ENCODE peak calls at places on chromosomes 7 and 10, in seven cellular contexts. One of them, this sample, is unnamed.

GRCh38 chr7:42947531-42947930 is 15.4 kb downstream of the MRPL32 start:
- DNase-seq in bronchial epithelial cell: no peak
- DNase-seq in left ventricle myocardium inferior: no peak
- DNase-seq in IMR-90: no peak
- DNase-seq in GM23338: no peak
- DNase-seq in colonic mucosa: no peak
- DNase-seq in tibial artery: no peak
- DNase-seq in this sample: no peak

GRCh38 chr10:11741608-11742007 is 574 bp upstream of the ECHDC3 start:
- DNase-seq in bronchial epithelial cell: no peak
- DNase-seq in left ventricle myocardium inferior: no peak
- DNase-seq in IMR-90: no peak
- DNase-seq in GM23338: no peak
- DNase-seq in colonic mucosa: no peak
- DNase-seq in tibial artery: no peak
- DNase-seq in this sample: no peak

GRCh38 chr10:13587367-13587766 is 602 bp downstream of the PRPF18 start:
- DNase-seq in bronchial epithelial cell: no peak
- DNase-seq in left ventricle myocardium inferior: no peak
- DNase-seq in IMR-90: no peak
- DNase-seq in GM23338: peak
- DNase-seq in colonic mucosa: peak
- DNase-seq in tibial artery: no peak
- DNase-seq in this sample: no peak

GRCh38 chr7:157032128-157032527 is 21.7 kb upstream of the MNX1 start:
- DNase-seq in bronchial epithelial cell: no peak
- DNase-seq in left ventricle myocardium inferior: no peak
- DNase-seq in IMR-90: no peak
- DNase-seq in GM23338: no peak
- DNase-seq in colonic mucosa: no peak
- DNase-seq in tibial artery: no peak
- DNase-seq in this sample: no peak

GRCh38 chr7:79872171-79872570 is 262.5 kb upstream of the GNAI1 start:
- DNase-seq in bronchial epithelial cell: no peak
- DNase-seq in left ventricle myocardium inferior: no peak
- DNase-seq in IMR-90: no peak
- DNase-seq in GM23338: no peak
- DNase-seq in colonic mucosa: no peak
- DNase-seq in tibial artery: no peak
- DNase-seq in this sample: no peak

GRCh38 chr7:136012238-136012637 is 35.1 kb upstream of the MTPN start:
- DNase-seq in bronchial epithelial cell: no peak
- DNase-seq in left ventricle myocardium inferior: no peak
- DNase-seq in IMR-90: no peak
- DNase-seq in GM23338: no peak
- DNase-seq in colonic mucosa: no peak
- DNase-seq in tibial artery: no peak
- DNase-seq in this sample: no peak

GRCh38 chr7:34748244-34749039 is 90.4 kb downstream of the NPSR1 start:
- DNase-seq in bronchial epithelial cell: peak
- DNase-seq in left ventricle myocardium inferior: peak
- DNase-seq in IMR-90: peak
- DNase-seq in GM23338: peak
- DNase-seq in colonic mucosa: peak
- DNase-seq in tibial artery: no peak
- DNase-seq in this sample: no peak

GRCh38 chr10:99908512-99908911 is 101.2 kb downstream of the DNMBP start:
- DNase-seq in bronchial epithelial cell: peak
- DNase-seq in left ventricle myocardium inferior: no peak
- DNase-seq in IMR-90: peak
- DNase-seq in GM23338: no peak
- DNase-seq in colonic mucosa: no peak
- DNase-seq in tibial artery: no peak
- DNase-seq in this sample: no peak

GRCh38 chr10:14555806-14556205 is 218.9 kb downstream of the FAM107B start:
- DNase-seq in bronchial epithelial cell: no peak
- DNase-seq in left ventricle myocardium inferior: no peak
- DNase-seq in IMR-90: no peak
- DNase-seq in GM23338: peak
- DNase-seq in colonic mucosa: no peak
- DNase-seq in tibial artery: no peak
- DNase-seq in this sample: no peak

GRCh38 chr10:97882142-97883091 is 32.8 kb downstream of the GOLGA7B start:
- DNase-seq in bronchial epithelial cell: peak
- DNase-seq in left ventricle myocardium inferior: no peak
- DNase-seq in IMR-90: peak
- DNase-seq in GM23338: no peak
- DNase-seq in colonic mucosa: no peak
- DNase-seq in tibial artery: peak
- DNase-seq in this sample: no peak

GRCh38 chr10:75272896-75273295 is 37.1 kb upstream of the COMTD1 start:
- DNase-seq in bronchial epithelial cell: no peak
- DNase-seq in left ventricle myocardium inferior: no peak
- DNase-seq in IMR-90: no peak
- DNase-seq in GM23338: no peak
- DNase-seq in colonic mucosa: no peak
- DNase-seq in tibial artery: no peak
- DNase-seq in this sample: no peak

GRCh38 chr7:73556208-73557107 is 1.0 kb downstream of the BCL7B start:
- DNase-seq in bronchial epithelial cell: no peak
- DNase-seq in left ventricle myocardium inferior: no peak
- DNase-seq in IMR-90: peak
- DNase-seq in GM23338: no peak
- DNase-seq in colonic mucosa: no peak
- DNase-seq in tibial artery: no peak
- DNase-seq in this sample: no peak

GRCh38 chr7:111872837-111873646 is 310.8 kb upstream of the IMMP2L start:
- DNase-seq in bronchial epithelial cell: no peak
- DNase-seq in left ventricle myocardium inferior: no peak
- DNase-seq in IMR-90: no peak
- DNase-seq in GM23338: peak
- DNase-seq in colonic mucosa: no peak
- DNase-seq in tibial artery: no peak
- DNase-seq in this sample: no peak

GRCh38 chr10:6841746-6842145 is 261.7 kb upstream of the PRKCQ start:
- DNase-seq in bronchial epithelial cell: no peak
- DNase-seq in left ventricle myocardium inferior: no peak
- DNase-seq in IMR-90: no peak
- DNase-seq in GM23338: no peak
- DNase-seq in colonic mucosa: no peak
- DNase-seq in tibial artery: no peak
- DNase-seq in this sample: no peak

GRCh38 chr7:135385209-135385608 is 124.7 kb downstream of the CNOT4 start:
- DNase-seq in bronchial epithelial cell: peak
- DNase-seq in left ventricle myocardium inferior: peak
- DNase-seq in IMR-90: peak
- DNase-seq in GM23338: no peak
- DNase-seq in colonic mucosa: no peak
- DNase-seq in tibial artery: no peak
- DNase-seq in this sample: no peak

GRCh38 chr10:118626953-118627352 is 31.5 kb upstream of the PRLHR start:
- DNase-seq in bronchial epithelial cell: no peak
- DNase-seq in left ventricle myocardium inferior: no peak
- DNase-seq in IMR-90: no peak
- DNase-seq in GM23338: peak
- DNase-seq in colonic mucosa: no peak
- DNase-seq in tibial artery: no peak
- DNase-seq in this sample: no peak

GRCh38 chr10:102009801-102010425 is 46.1 kb downstream of the ARMH3 start:
- DNase-seq in bronchial epithelial cell: peak
- DNase-seq in left ventricle myocardium inferior: no peak
- DNase-seq in IMR-90: peak
- DNase-seq in GM23338: peak
- DNase-seq in colonic mucosa: peak
- DNase-seq in tibial artery: peak
- DNase-seq in this sample: no peak

GRCh38 chr10:77710759-77711682 is 73.4 kb upstream of the KCNMA1 start:
- DNase-seq in bronchial epithelial cell: peak
- DNase-seq in left ventricle myocardium inferior: peak
- DNase-seq in IMR-90: peak
- DNase-seq in GM23338: peak
- DNase-seq in colonic mucosa: peak
- DNase-seq in tibial artery: peak
- DNase-seq in this sample: peak

GRCh38 chr7:28037220-28038010 is 143.2 kb downstream of the JAZF1 start:
- DNase-seq in bronchial epithelial cell: peak
- DNase-seq in left ventricle myocardium inferior: no peak
- DNase-seq in IMR-90: peak
- DNase-seq in GM23338: no peak
- DNase-seq in colonic mucosa: no peak
- DNase-seq in tibial artery: no peak
- DNase-seq in this sample: no peak

GRCh38 chr7:45035371-45035770 is 35.4 kb downstream of the CCM2 start:
- DNase-seq in bronchial epithelial cell: no peak
- DNase-seq in left ventricle myocardium inferior: no peak
- DNase-seq in IMR-90: no peak
- DNase-seq in GM23338: no peak
- DNase-seq in colonic mucosa: no peak
- DNase-seq in tibial artery: no peak
- DNase-seq in this sample: no peak

GRCh38 chr10:16843252-16843870 is 26.1 kb upstream of the RSU1 start:
- DNase-seq in bronchial epithelial cell: peak
- DNase-seq in left ventricle myocardium inferior: no peak
- DNase-seq in IMR-90: peak
- DNase-seq in GM23338: peak
- DNase-seq in colonic mucosa: no peak
- DNase-seq in tibial artery: no peak
- DNase-seq in this sample: no peak

GRCh38 chr10:78292987-78293865 is 259.6 kb downstream of the RPS24 start:
- DNase-seq in bronchial epithelial cell: no peak
- DNase-seq in left ventricle myocardium inferior: no peak
- DNase-seq in IMR-90: peak
- DNase-seq in GM23338: peak
- DNase-seq in colonic mucosa: no peak
- DNase-seq in tibial artery: no peak
- DNase-seq in this sample: no peak

GRCh38 chr10:117320050-117320665 is 55.1 kb downstream of the PDZD8 start:
- DNase-seq in bronchial epithelial cell: peak
- DNase-seq in left ventricle myocardium inferior: no peak
- DNase-seq in IMR-90: peak
- DNase-seq in GM23338: peak
- DNase-seq in colonic mucosa: no peak
- DNase-seq in tibial artery: no peak
- DNase-seq in this sample: no peak

GRCh38 chr7:74612015-74612829 is 45.3 kb upstream of the GTF2I start:
- DNase-seq in bronchial epithelial cell: peak
- DNase-seq in left ventricle myocardium inferior: no peak
- DNase-seq in IMR-90: no peak
- DNase-seq in GM23338: peak
- DNase-seq in colonic mucosa: no peak
- DNase-seq in tibial artery: no peak
- DNase-seq in this sample: no peak

DNA sequence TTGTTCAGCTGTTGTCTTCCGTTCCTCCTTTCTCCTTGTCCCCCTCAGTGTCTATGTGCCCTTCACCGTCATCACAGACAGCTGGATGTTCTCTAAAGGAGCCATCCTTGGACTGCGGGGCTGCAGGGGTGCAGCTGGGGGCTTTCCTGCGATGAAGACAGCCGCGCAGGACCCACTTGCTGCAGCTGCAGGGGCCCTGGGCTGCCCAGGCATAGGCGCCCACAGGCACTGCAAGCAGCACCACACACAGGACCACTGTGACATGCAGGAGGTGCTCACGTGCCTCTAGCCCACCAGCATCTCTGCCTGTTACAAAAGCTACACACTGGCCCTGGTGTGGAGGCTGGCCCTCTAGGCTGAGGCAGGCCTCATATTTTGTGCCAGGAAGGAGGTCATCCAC is 3.4 kb downstream of the LRIT2 start:
- DNase-seq in bronchial epithelial cell: no peak
- DNase-seq in left ventricle myocardium inferior: no peak
- DNase-seq in IMR-90: no peak
- DNase-seq in GM23338: no peak
- DNase-seq in colonic mucosa: no peak
- DNase-seq in tibial artery: no peak
- DNase-seq in this sample: no peak
- TF ChIP-seq CTCF in bronchial epithelial cell: no peak
- TF ChIP-seq CTCF in left ventricle myocardium inferior: no peak
- TF ChIP-seq CTCF in IMR-90: no peak
- TF ChIP-seq CTCF in GM23338: no peak
- TF ChIP-seq CTCF in colonic mucosa: no peak
- TF ChIP-seq CTCF in tibial artery: no peak
- TF ChIP-seq CTCF in this sample: no peak

GRCh38 chr7:4682621-4683042 is 537 bp downstream of the FOXK1 start:
- DNase-seq in bronchial epithelial cell: peak
- DNase-seq in left ventricle myocardium inferior: peak
- DNase-seq in IMR-90: peak
- DNase-seq in GM23338: peak
- DNase-seq in colonic mucosa: peak
- DNase-seq in tibial artery: peak
- DNase-seq in this sample: peak
- TF ChIP-seq CTCF in bronchial epithelial cell: peak
- TF ChIP-seq CTCF in left ventricle myocardium inferior: no peak
- TF ChIP-seq CTCF in IMR-90: peak
- TF ChIP-seq CTCF in GM23338: no peak
- TF ChIP-seq CTCF in colonic mucosa: no peak
- TF ChIP-seq CTCF in tibial artery: no peak
- TF ChIP-seq CTCF in this sample: no peak

DNA sequence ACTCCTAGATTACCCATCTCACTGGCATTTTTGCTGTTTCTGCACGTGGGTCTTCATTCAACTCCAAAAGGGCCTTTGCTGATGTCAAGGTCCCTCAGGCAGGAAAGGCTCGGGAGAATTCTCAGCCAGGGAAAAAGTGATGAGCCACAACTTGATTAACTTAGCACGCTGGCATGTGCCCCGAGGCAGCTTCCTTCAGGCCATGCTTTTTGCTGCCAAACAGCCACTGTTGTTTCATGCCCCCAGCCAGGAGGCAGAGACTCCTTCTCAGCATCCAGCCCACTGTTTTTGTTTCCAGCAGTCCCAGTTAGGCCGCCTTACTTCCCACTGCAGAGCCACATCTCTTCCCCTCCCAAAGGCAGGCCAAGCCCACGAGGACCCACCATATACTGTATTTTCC is 266.5 kb upstream of the YAE1 start:
- DNase-seq in bronchial epithelial cell: no peak
- DNase-seq in left ventricle myocardium inferior: no peak
- DNase-seq in IMR-90: no peak
- DNase-seq in GM23338: no peak
- DNase-seq in colonic mucosa: no peak
- DNase-seq in tibial artery: no peak
- DNase-seq in this sample: no peak
- TF ChIP-seq CTCF in bronchial epithelial cell: no peak
- TF ChIP-seq CTCF in left ventricle myocardium inferior: no peak
- TF ChIP-seq CTCF in IMR-90: no peak
- TF ChIP-seq CTCF in GM23338: no peak
- TF ChIP-seq CTCF in colonic mucosa: no peak
- TF ChIP-seq CTCF in tibial artery: no peak
- TF ChIP-seq CTCF in this sample: no peak

DNA sequence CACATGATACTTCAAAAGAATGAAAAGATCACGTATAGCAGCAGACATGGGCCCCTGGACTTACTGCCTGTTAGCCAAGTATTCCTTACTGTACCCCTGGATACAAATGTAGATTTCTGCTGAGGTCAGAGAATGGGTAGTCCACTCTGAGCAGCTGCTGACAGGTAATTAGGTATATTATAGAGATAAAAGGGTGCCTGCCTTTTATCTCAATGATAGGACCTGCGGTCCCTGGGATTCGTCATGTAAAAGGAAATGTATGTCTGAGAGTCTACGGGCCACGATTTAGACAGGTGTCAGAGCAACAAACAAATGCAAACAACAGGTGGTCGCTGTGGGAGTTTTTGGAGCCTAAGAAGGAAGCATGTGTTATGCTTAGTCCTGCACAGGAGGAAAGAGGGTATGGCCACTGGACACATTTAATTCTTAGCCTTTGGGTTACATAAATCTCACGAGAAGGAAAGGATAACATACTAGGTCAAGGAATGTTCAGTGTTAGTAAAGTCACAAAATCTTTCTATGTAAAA is 69.3 kb downstream of the VOPP1 start:
- DNase-seq in bronchial epithelial cell: no peak
- DNase-seq in left ventricle myocardium inferior: no peak
- DNase-seq in IMR-90: no peak
- DNase-seq in GM23338: no peak
- DNase-seq in colonic mucosa: no peak
- DNase-seq in tibial artery: no peak
- DNase-seq in this sample: no peak
- TF ChIP-seq CTCF in bronchial epithelial cell: no peak
- TF ChIP-seq CTCF in left ventricle myocardium inferior: no peak
- TF ChIP-seq CTCF in IMR-90: no peak
- TF ChIP-seq CTCF in GM23338: no peak
- TF ChIP-seq CTCF in colonic mucosa: no peak
- TF ChIP-seq CTCF in tibial artery: no peak
- TF ChIP-seq CTCF in this sample: no peak

This sample was measured in CD14-positive monocyte.